ENCODE peak calls at places on chromosomes 1 and 21, in nine cellular contexts. V is right lobe of liver; Y is activated naive CD4-positive, alpha-beta T cell treated with anti-CD3 and anti-CD28 coated beads for 36 hours; G is adrenal gland; I is HAP-1; O is AG10803; S is pancreas; N is CD4-positive, CD25-positive, alpha-beta regulatory T cell; L is LHCN-M2. C is an unnamed sample.

GRCh38 chr1:24501371-24502167 is 1.1 kb upstream of the RCAN3 start:
- DNase-seq in V (no peak), Y (peak; percentile 70), G (no peak), I (no peak), O (peak; percentile 26), S (no peak), N (peak; percentile 82), L (peak; percentile 19), C (no peak)

GRCh38 chr1:52913014-52913413 is 8.5 kb downstream of the ECHDC2 start:
- DNase-seq in V (no peak), Y (no peak), G (peak; percentile 0), I (no peak), O (no peak), S (no peak), N (no peak), L (no peak), C (no peak)

GRCh38 chr1:221169447-221169889 is 290.2 kb downstream of the HLX start:
- DNase-seq in V (no peak), Y (no peak), G (no peak), I (peak; percentile 70), O (peak; percentile 74), S (no peak), N (no peak), L (no peak), C (peak; percentile 58)

GRCh38 chr1:172117800-172118199 is 276.5 kb downstream of the DNM3 start:
- DNase-seq in V (no peak), Y (peak; percentile 47), G (no peak), I (no peak), O (no peak), S (no peak), N (peak; percentile 81), L (no peak), C (no peak)

GRCh38 chr1:171742577-171742922 is 685 bp upstream of the VAMP4 start:
- DNase-seq in V (no peak), Y (peak; percentile 34), G (peak; percentile 60), I (peak; percentile 64), O (peak; percentile 43), S (peak; percentile 60), N (no peak), L (peak; percentile 52), C (peak; percentile 62)

GRCh38 chr21:38639782-38640750 is 141.8 kb upstream of the ERG start:
- DNase-seq in V (no peak), Y (no peak), G (no peak), I (no peak), O (no peak), S (no peak), N (no peak), L (no peak), C (no peak)

GRCh38 chr1:177346960-177347359 is 176.2 kb downstream of the BRINP2 start:
- DNase-seq in V (peak; percentile 60), Y (no peak), G (no peak), I (no peak), O (no peak), S (peak; percentile 68), N (no peak), L (no peak), C (no peak)

GRCh38 chr1:44839561-44839960 is 3.5 kb downstream of the PTCH2 start:
- DNase-seq in V (no peak), Y (no peak), G (no peak), I (no peak), O (no peak), S (no peak), N (no peak), L (no peak), C (no peak)

GRCh38 chr1:203081465-203082355 is 4.1 kb downstream of the MYOG start:
- DNase-seq in V (no peak), Y (no peak), G (no peak), I (no peak), O (no peak), S (no peak), N (no peak), L (no peak), C (no peak)

GRCh38 chr1:27575861-27576331 is 28.0 kb downstream of the AHDC1 start:
- DNase-seq in V (no peak), Y (no peak), G (peak; percentile 79), I (no peak), O (no peak), S (peak; percentile 87), N (no peak), L (no peak), C (peak; percentile 61)

GRCh38 chr1:25204797-25205441 is 27.4 kb downstream of the SYF2 start:
- DNase-seq in V (no peak), Y (no peak), G (peak; percentile 33), I (peak; percentile 31), O (peak; percentile 90), S (no peak), N (peak; percentile 47), L (peak; percentile 44), C (peak; percentile 64)

GRCh38 chr1:157993179-157994080 is at the start of gene KIRREL1:
- DNase-seq in V (no peak), Y (peak; percentile 5), G (peak; percentile 62), I (peak; percentile 72), O (peak; percentile 72), S (peak; percentile 76), N (no peak), L (peak; percentile 62), C (peak; percentile 72)

GRCh38 chr1:89942825-89943658 is 51.9 kb upstream of the ZNF326 start:
- DNase-seq in V (no peak), Y (no peak), G (no peak), I (no peak), O (peak; percentile 61), S (no peak), N (no peak), L (peak; percentile 48), C (no peak)

GRCh38 chr1:202471246-202471645 is 122.7 kb downstream of the PPP1R12B start:
- DNase-seq in V (no peak), Y (no peak), G (no peak), I (no peak), O (no peak), S (no peak), N (no peak), L (no peak), C (no peak)

GRCh38 chr1:207811920-207812720 is 60.3 kb downstream of the CD46 start:
- DNase-seq in V (peak; percentile 96), Y (no peak), G (peak; percentile 84), I (peak; percentile 20), O (no peak), S (no peak), N (no peak), L (peak; percentile 50), C (no peak)

GRCh38 chr1:40394456-40395172 is 21.1 kb downstream of the SMAP2 start:
- DNase-seq in V (no peak), Y (peak; percentile 79), G (no peak), I (no peak), O (peak; percentile 21), S (no peak), N (peak; percentile 66), L (no peak), C (no peak)

GRCh38 chr1:54354899-54355298 is 51.3 kb downstream of the SSBP3 start:
- DNase-seq in V (no peak), Y (no peak), G (peak; percentile 53), I (no peak), O (no peak), S (no peak), N (no peak), L (no peak), C (no peak)

GRCh38 chr1:193183019-193183643 is 3.3 kb downstream of the B3GALT2 start:
- DNase-seq in V (no peak), Y (no peak), G (no peak), I (peak; percentile 21), O (peak; percentile 61), S (no peak), N (peak; percentile 76), L (peak; percentile 56), C (peak; percentile 69)

GRCh38 chr1:9843576-9843945 is 19.8 kb upstream of the CLSTN1 start:
- DNase-seq in V (peak; percentile 48), Y (no peak), G (no peak), I (no peak), O (no peak), S (peak; percentile 45), N (no peak), L (no peak), C (no peak)

GRCh38 chr1:62013264-62013663 is 181.4 kb upstream of the L1TD1 start:
- DNase-seq in V (no peak), Y (no peak), G (no peak), I (no peak), O (no peak), S (no peak), N (no peak), L (no peak), C (no peak)

GRCh38 chr1:153922076-153922837 is 515 bp downstream of the GATAD2B start:
- DNase-seq in V (peak; percentile 60), Y (peak; percentile 75), G (peak; percentile 60), I (peak; percentile 82), O (no peak), S (peak; percentile 51), N (peak; percentile 77), L (peak; percentile 19), C (no peak)

GRCh38 chr1:15352122-15352957 is 57.3 kb upstream of the EFHD2 start:
- DNase-seq in V (no peak), Y (peak; percentile 63), G (peak; percentile 60), I (no peak), O (peak; percentile 84), S (no peak), N (peak; percentile 47), L (peak; percentile 90), C (no peak)

GRCh38 chr1:221440658-221441057 is 301.2 kb downstream of the DUSP10 start:
- DNase-seq in V (no peak), Y (no peak), G (no peak), I (no peak), O (peak; percentile 17), S (no peak), N (no peak), L (peak; percentile 62), C (peak; percentile 55)

GRCh38 chr21:43574741-43575465 is 84.4 kb downstream of the HSF2BP start:
- DNase-seq in V (peak; percentile 61), Y (no peak), G (peak; percentile 39), I (no peak), O (no peak), S (no peak), N (no peak), L (no peak), C (no peak)

GRCh38 chr1:206851611-206852010 is 13.8 kb upstream of the IL20 start:
- DNase-seq in V (no peak), Y (no peak), G (no peak), I (no peak), O (peak; percentile 97), S (no peak), N (no peak), L (peak; percentile 80), C (no peak)

GRCh38 chr1:166080277-166080964 is 86.4 kb downstream of the FAM78B start:
- DNase-seq in V (no peak), Y (no peak), G (no peak), I (no peak), O (no peak), S (no peak), N (peak; percentile 9), L (no peak), C (no peak)

GRCh38 chr1:34926156-34926555 is 3.3 kb downstream of the DLGAP3 start:
- DNase-seq in V (no peak), Y (no peak), G (no peak), I (no peak), O (no peak), S (no peak), N (no peak), L (no peak), C (no peak)

GRCh38 chr21:14688412-14688811 is 142.3 kb upstream of the SAMSN1 start:
- DNase-seq in V (no peak), Y (no peak), G (no peak), I (no peak), O (no peak), S (no peak), N (no peak), L (no peak), C (no peak)

GRCh38 chr1:41758490-41758889 is 160.2 kb downstream of the HIVEP3 start:
- DNase-seq in V (no peak), Y (no peak), G (no peak), I (no peak), O (peak; percentile 84), S (no peak), N (no peak), L (no peak), C (no peak)

GRCh38 chr1:30380625-30380984 is 342.8 kb downstream of the MATN1 start:
- DNase-seq in V (no peak), Y (no peak), G (no peak), I (no peak), O (no peak), S (no peak), N (no peak), L (no peak), C (no peak)

GRCh38 chr1:169466259-169467230 is 19.2 kb downstream of the SLC19A2 start:
- DNase-seq in V (no peak), Y (peak; percentile 57), G (peak; percentile 61), I (peak; percentile 46), O (peak; percentile 52), S (no peak), N (peak; percentile 51), L (peak; percentile 42), C (peak; percentile 16)

C was measured in cardiac muscle cell.